ENCODE peak calls at places on chromosomes 2 and 18, in six cellular contexts. O is H1, V is HCT116, D is IMR-90, Z is fibroblast of lung, Y is HepG2. B is an unnamed sample.
A peak's percentile ranks its signal among the peaks of the same experiment; 100 is the strongest.

GRCh38 chr2:206217162-206217561 is 57.3 kb upstream of the ZDBF2 start:
- DNase-seq in V (no peak), Z (no peak), O (no peak), D (no peak), Y (no peak), B (no peak)

GRCh38 chr18:35474884-35475283 is 22.9 kb downstream of the INO80C start:
- DNase-seq in V (no peak), Z (no peak), O (no peak), D (no peak), Y (no peak), B (no peak)

GRCh38 chr2:240437861-240438809 is 2.7 kb downstream of the GPC1 start:
- DNase-seq in Z (peak; percentile 62), D (peak; percentile 42), O (peak; percentile 86), V (peak; percentile 38), Y (peak; percentile 51), B (peak; percentile 89)

GRCh38 chr2:240507778-240508251 is 50.0 kb downstream of the ANKMY1 start:
- DNase-seq in Z (no peak), V (no peak), Y (no peak), D (no peak), O (no peak), B (no peak)

GRCh38 chr2:219344756-219345458 is 12.4 kb upstream of the RESP18 start:
- DNase-seq in V (no peak), Y (no peak), Z (peak; percentile 32), D (peak; percentile 12), O (no peak), B (peak; percentile 52)

GRCh38 chr2:113164930-113165585 is 8.7 kb upstream of the PSD4 start:
- DNase-seq in V (no peak), Z (no peak), Y (peak; percentile 62), D (no peak), O (peak; percentile 46), B (no peak)

GRCh38 chr18:72738136-72738535 is 129.7 kb downstream of the NETO1 start:
- DNase-seq in Z (no peak), Y (no peak), V (no peak), D (no peak), O (no peak), B (no peak)

GRCh38 chr2:7660816-7661215 is 743.6 kb downstream of the RNF144A start:
- DNase-seq in D (no peak), V (no peak), O (no peak), Z (no peak), Y (no peak), B (peak; percentile 28)

GRCh38 chr2:55102056-55102812 is 52.0 kb upstream of the RTN4 start:
- DNase-seq in V (no peak), D (peak; percentile 96), Y (no peak), O (no peak), Z (peak; percentile 96), B (peak; percentile 93)

GRCh38 chr18:70207181-70207580 is 1.7 kb upstream of the RTTN start:
- DNase-seq in Z (no peak), O (no peak), D (no peak), Y (no peak), V (no peak), B (no peak)

GRCh38 chr2:118349365-118349764 is 261.1 kb downstream of the INSIG2 start:
- DNase-seq in Y (no peak), V (no peak), O (no peak), Z (no peak), D (no peak), B (no peak)

GRCh38 chr2:140359056-140359771 is 1579.0 kb upstream of the NXPH2 start:
- DNase-seq in O (no peak), Z (peak; percentile 42), D (no peak), V (no peak), Y (no peak), B (no peak)

GRCh38 chr2:43092520-43093179 is 133.8 kb downstream of the ZFP36L2 start:
- DNase-seq in V (no peak), O (no peak), Y (peak; percentile 91), Z (no peak), D (no peak), B (no peak)

GRCh38 chr2:32376756-32377155 is 19.9 kb downstream of the BIRC6 start:
- DNase-seq in Y (no peak), O (no peak), Z (no peak), D (no peak), V (no peak), B (no peak)

GRCh38 chr18:1998121-1998520 is 573.2 kb downstream of the METTL4 start:
- DNase-seq in O (no peak), Z (no peak), V (no peak), D (no peak), Y (no peak), B (no peak)

GRCh38 chr2:166234112-166234846 is 106.5 kb upstream of the SCN1A start:
- DNase-seq in Y (peak; percentile 58), V (no peak), D (peak; percentile 80), Z (peak; percentile 54), O (no peak), B (peak; percentile 76)

GRCh38 chr2:146874260-146874658 is 970.6 kb upstream of the ACVR2A start:
- DNase-seq in Y (no peak), D (no peak), Z (peak; percentile 66), V (peak; percentile 88), O (no peak), B (peak; percentile 0)

GRCh38 chr2:71695235-71696120 is 242.1 kb downstream of the DYSF start:
- DNase-seq in V (no peak), D (no peak), O (no peak), Z (no peak), Y (no peak), B (no peak)

GRCh38 chr2:59578349-59578748 is 975.1 kb downstream of the BCL11A start:
- DNase-seq in Y (no peak), Z (no peak), D (no peak), V (no peak), O (no peak), B (no peak)

DNA sequence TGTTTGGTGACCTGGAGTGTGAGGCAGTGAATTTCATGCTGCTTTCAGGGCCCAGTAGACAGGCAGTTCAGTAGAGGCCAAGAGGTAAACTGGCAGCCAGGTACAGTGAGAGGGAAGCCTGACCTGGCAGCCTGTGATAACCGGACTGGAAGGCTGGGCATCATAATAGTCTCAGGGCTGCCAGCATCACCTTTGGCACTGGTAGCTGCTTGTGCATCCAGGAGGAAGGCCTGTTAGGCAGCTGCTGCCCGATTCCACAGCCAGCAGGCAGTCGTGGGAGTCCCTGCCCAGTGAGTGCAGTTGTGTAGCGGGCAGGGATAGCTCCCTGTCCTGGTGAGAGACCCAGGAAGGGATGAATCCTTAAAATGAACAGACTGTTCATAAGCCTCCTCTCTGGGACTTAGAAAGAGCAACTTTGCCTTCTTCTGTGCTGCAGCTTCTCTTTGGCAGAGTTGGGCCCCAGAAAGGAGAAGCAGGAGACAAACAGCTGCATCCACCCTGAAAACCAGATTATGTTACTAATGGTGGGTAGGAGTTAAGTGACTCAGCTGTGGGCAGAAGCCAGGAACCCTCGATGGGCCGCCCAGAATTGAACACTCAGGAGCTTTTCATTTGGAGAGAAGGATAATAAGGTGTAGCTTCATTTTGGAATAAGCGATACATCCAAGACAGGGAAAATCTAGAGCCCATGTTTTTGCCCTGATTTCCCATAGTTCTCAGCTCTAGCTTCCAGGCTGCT is 8.1 kb upstream of the GPBAR1 start:
- DNase-seq in D (peak; percentile 64), O (no peak), Y (no peak), V (no peak), Z (peak; percentile 32), B (no peak)
- H3K36me3 ChIP-seq in D (peaks cover 72% of the 10 kb centered on the region), O (peaks cover 63% of the 10 kb centered on the region), Y (peaks cover 46% of the 10 kb centered on the region), V (peaks cover 57% of the 10 kb centered on the region), Z (peaks cover 34% of the 10 kb centered on the region), B (peaks cover 92% of the 10 kb centered on the region)

DNA sequence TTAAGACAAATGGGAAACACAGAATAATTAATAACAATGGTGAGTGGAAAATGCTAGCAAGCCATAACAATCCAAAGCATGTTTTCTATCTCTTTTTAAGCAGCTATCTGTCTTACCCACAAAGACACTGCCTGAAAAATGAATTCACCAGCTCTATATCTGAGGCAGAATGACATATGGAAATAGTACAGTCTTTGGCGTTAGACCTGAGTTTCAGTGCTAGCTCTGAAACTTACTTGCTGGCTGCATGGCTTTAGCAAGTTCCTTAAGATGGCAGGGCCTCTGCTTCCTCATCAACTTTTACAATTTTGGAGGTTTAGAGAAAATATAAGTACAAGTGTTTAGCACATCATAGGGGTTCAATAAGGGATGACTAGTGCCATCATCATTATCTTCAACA is 131.5 kb downstream of the BCL2 start:
- DNase-seq in D (no peak), Z (no peak), O (no peak), Y (no peak), V (no peak), B (no peak)
- H3K9ac ChIP-seq in D (no peak overlapping the region), Z (no peak overlapping the region), O (no peak overlapping the region), Y (no peak overlapping the region), V (no peak overlapping the region), B (no peak overlapping the region)

DNA sequence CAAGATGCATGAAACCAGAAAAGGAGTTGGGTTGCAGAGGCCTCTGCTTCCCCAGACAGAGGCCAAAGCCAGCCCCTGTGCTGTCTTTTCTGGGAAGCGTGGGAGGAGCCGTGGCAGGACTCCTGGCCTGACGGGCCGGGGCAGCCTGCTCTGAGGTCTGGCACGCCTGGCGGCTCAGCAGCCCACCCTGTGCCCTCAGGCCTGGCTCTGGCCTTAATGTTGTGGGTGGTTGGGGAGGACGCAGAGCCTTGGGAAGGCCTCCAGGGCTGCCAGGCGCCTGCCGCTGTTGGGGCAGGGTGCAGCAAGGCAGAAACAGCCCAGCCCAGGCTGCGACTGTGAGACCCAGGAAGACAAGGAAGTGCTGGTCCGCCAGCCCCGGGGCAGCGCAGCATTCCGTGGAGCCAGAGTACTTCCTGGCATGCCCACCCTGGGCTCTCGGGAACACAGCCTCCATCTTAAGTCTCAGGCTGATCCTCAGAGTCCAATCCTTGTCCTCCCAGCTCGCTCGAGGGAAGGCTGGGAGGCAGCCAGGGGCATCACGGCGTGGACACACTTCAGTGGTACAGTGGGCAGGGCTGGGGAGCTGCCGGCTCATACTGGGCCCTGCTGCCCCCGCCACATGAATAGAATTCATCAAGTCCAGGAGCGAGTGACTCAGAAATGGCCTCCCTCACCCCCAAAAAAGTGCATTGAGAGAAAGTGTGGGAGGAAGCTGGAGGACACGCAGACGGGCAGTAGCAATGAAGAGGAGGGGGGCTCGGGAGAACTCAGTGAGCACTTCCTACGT is 72.6 kb downstream of the EMX1 start:
- DNase-seq in D (peak; percentile 11), Y (no peak), Z (peak; percentile 21), V (no peak), O (peak; percentile 47), B (no peak)
- H3K9me3 ChIP-seq in D (no peaks in the 10 kb centered on the region), Y (no peaks in the 10 kb centered on the region), Z (no peaks in the 10 kb centered on the region), V (no peaks in the 10 kb centered on the region), O (no peaks in the 10 kb centered on the region), B (no peaks in the 10 kb centered on the region)

DNA sequence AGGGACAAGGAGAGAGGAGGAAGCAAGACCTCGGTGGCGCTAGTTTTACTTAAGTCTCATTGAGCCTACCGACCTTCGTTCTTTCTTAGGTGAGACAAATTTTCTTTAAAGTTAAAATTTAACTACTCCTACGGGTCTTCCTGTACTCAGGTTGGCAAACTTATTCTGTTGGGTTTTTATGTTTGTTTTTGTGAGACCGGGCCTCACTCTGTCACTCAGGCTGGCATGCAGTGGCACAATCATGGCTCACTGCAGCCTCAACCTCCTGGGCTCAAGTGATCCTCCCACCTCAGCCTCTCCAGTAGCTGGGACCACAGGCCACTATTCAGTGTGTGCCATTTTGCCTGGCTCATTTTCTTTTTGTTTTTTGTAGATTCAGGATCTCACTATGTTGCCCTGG is 189.0 kb downstream of the TNS1 start:
- DNase-seq in O (no peak), V (no peak), Y (no peak), D (no peak), Z (no peak), B (no peak)
- H3K36me3 ChIP-seq in O (no peaks in the 10 kb centered on the region), V (no peaks in the 10 kb centered on the region), Y (peaks cover 51% of the 10 kb centered on the region), D (peaks cover 84% of the 10 kb centered on the region), Z (peaks cover 45% of the 10 kb centered on the region), B (peaks cover 99% of the 10 kb centered on the region)

B was measured in adipocyte.